ENCODE peak calls at places on chromosome 1, in eight cellular contexts. L, B, Y, I, A, T, M and N are unnamed samples.

GRCh38 chr1:161088587-161089110 is 709 bp downstream of the NECTIN4 start:
- DNase-seq in L (no peak), B (no peak), Y (peak; percentile 63), I (peak; percentile 75), A (peak; percentile 21), T (no peak), M (peak; percentile 23), N (no peak)

GRCh38 chr1:203636306-203636705 is 9.7 kb downstream of the ATP2B4 start:
- DNase-seq in L (no peak), B (no peak), Y (peak; percentile 52), I (no peak), A (no peak), T (peak; percentile 93), M (no peak), N (peak; percentile 50)

GRCh38 chr1:200905411-200906052 is 10.8 kb downstream of the INAVA start:
- DNase-seq in L (no peak), B (no peak), Y (no peak), I (no peak), A (no peak), T (no peak), M (no peak), N (no peak)

GRCh38 chr1:19921310-19921709 is 2.1 kb downstream of the PLA2G2E start:
- DNase-seq in L (peak; percentile 71), B (no peak), Y (no peak), I (no peak), A (peak; percentile 48), T (no peak), M (no peak), N (no peak)

GRCh38 chr1:44485229-44485932 is 80.3 kb downstream of the RNF220 start:
- DNase-seq in L (no peak), B (no peak), Y (peak; percentile 79), I (peak; percentile 75), A (peak; percentile 25), T (no peak), M (no peak), N (no peak)

GRCh38 chr1:245153645-245154428 is 948 bp upstream of the KIF26B start:
- DNase-seq in L (peak; percentile 53), B (peak; percentile 80), Y (no peak), I (no peak), A (peak; percentile 73), T (no peak), M (peak; percentile 56), N (no peak)

GRCh38 chr1:21655748-21656147 is 13.4 kb downstream of the RAP1GAP start:
- DNase-seq in L (no peak), B (no peak), Y (no peak), I (no peak), A (peak; percentile 93), T (no peak), M (no peak), N (no peak)

GRCh38 chr1:207850621-207851407 is 60.1 kb downstream of the CD34 start:
- DNase-seq in L (no peak), B (no peak), Y (no peak), I (no peak), A (no peak), T (no peak), M (no peak), N (no peak)

GRCh38 chr1:180219776-180220175 is 10.3 kb upstream of the LHX4 start:
- DNase-seq in L (no peak), B (no peak), Y (no peak), I (no peak), A (no peak), T (no peak), M (no peak), N (no peak)

GRCh38 chr1:222665964-222666363 is 46.3 kb downstream of the AIDA start:
- DNase-seq in L (no peak), B (no peak), Y (peak; percentile 52), I (peak; percentile 81), A (no peak), T (no peak), M (no peak), N (no peak)

GRCh38 chr1:25184011-25184762 is 48.1 kb downstream of the SYF2 start:
- DNase-seq in L (no peak), B (no peak), Y (no peak), I (no peak), A (no peak), T (no peak), M (no peak), N (no peak)

GRCh38 chr1:115215703-115216521 is 122.1 kb downstream of the NGF start:
- DNase-seq in L (no peak), B (no peak), Y (peak; percentile 36), I (no peak), A (no peak), T (no peak), M (no peak), N (no peak)

GRCh38 chr1:232667781-232668101 is 37.8 kb upstream of the SIPA1L2 start:
- DNase-seq in L (no peak), B (no peak), Y (peak; percentile 25), I (no peak), A (no peak), T (no peak), M (no peak), N (no peak)

GRCh38 chr1:162381941-162382750 is 618 bp downstream of the C1orf226 start:
- DNase-seq in L (no peak), B (no peak), Y (no peak), I (no peak), A (peak; percentile 20), T (no peak), M (no peak), N (no peak)

GRCh38 chr1:14543191-14543849 is 55.2 kb upstream of the KAZN start:
- DNase-seq in L (no peak), B (no peak), Y (peak; percentile 15), I (no peak), A (no peak), T (peak; percentile 68), M (no peak), N (no peak)

GRCh38 chr1:211812584-211812983 is 18.0 kb downstream of the LPGAT1 start:
- DNase-seq in L (no peak), B (no peak), Y (no peak), I (no peak), A (no peak), T (no peak), M (no peak), N (no peak)

GRCh38 chr1:172277277-172277676 is 143.2 kb upstream of the C1orf105 start:
- DNase-seq in L (no peak), B (no peak), Y (peak; percentile 69), I (no peak), A (no peak), T (no peak), M (no peak), N (no peak)

GRCh38 chr1:50279622-50280320 is 143.5 kb downstream of the DMRTA2 start:
- DNase-seq in L (no peak), B (no peak), Y (peak; percentile 1), I (no peak), A (peak; percentile 60), T (peak; percentile 2), M (no peak), N (no peak)

GRCh38 chr1:201633811-201634210 is 94.9 kb downstream of the NAV1 start:
- DNase-seq in L (peak; percentile 88), B (no peak), Y (peak; percentile 44), I (no peak), A (no peak), T (peak; percentile 28), M (no peak), N (no peak)

GRCh38 chr1:234212764-234213406 is 160.4 kb upstream of the COA6 start:
- DNase-seq in L (peak; percentile 76), B (no peak), Y (peak; percentile 26), I (peak; percentile 21), A (peak; percentile 82), T (peak; percentile 21), M (no peak), N (no peak)

GRCh38 chr1:4317207-4317606 is 337.2 kb upstream of the AJAP1 start:
- DNase-seq in L (no peak), B (peak; percentile 10), Y (no peak), I (no peak), A (peak; percentile 66), T (no peak), M (no peak), N (no peak)

GRCh38 chr1:182086620-182087019 is 25.1 kb upstream of the ZNF648 start:
- DNase-seq in L (no peak), B (no peak), Y (no peak), I (no peak), A (no peak), T (no peak), M (no peak), N (no peak)

GRCh38 chr1:94543893-94544635 is 2.5 kb upstream of the F3 start:
- DNase-seq in L (no peak), B (no peak), Y (peak; percentile 74), I (peak; percentile 86), A (no peak), T (no peak), M (no peak), N (no peak)

GRCh38 chr1:53327183-53327941 is 508 bp downstream of the LRP8 start:
- DNase-seq in L (peak; percentile 27), B (peak; percentile 85), Y (peak; percentile 15), I (peak; percentile 20), A (peak; percentile 81), T (no peak), M (peak; percentile 61), N (peak; percentile 67)

GRCh38 chr1:27366113-27366410 is 699 bp downstream of the MAP3K6 start:
- DNase-seq in L (peak; percentile 36), B (peak; percentile 97), Y (peak; percentile 49), I (peak; percentile 62), A (peak; percentile 95), T (no peak), M (peak; percentile 72), N (peak; percentile 93)

GRCh38 chr1:7403265-7404045 is 367.6 kb upstream of the VAMP3 start:
- DNase-seq in L (no peak), B (peak; percentile 37), Y (peak; percentile 68), I (no peak), A (peak; percentile 13), T (no peak), M (no peak), N (no peak)

GRCh38 chr1:202416641-202417040 is 68.1 kb downstream of the PPP1R12B start:
- DNase-seq in L (no peak), B (no peak), Y (peak; percentile 41), I (no peak), A (no peak), T (no peak), M (no peak), N (no peak)

GRCh38 chr1:220879509-220880366 is 495 bp downstream of the HLX start:
- DNase-seq in L (peak; percentile 40), B (peak; percentile 87), Y (peak; percentile 51), I (peak; percentile 49), A (peak; percentile 90), T (no peak), M (peak; percentile 74), N (peak; percentile 79)